ENCODE peak calls at places on chromosomes 7 and 10, in ten cellular contexts. P is A549; F is esophagus squamous epithelium; V is NCI-H1092 treated with DMSO at 0.1 percent for 48 hours; E is activated CD4-positive, alpha-beta T cell treated with anti-CD3 and anti-CD28 coated beads, Interleukin-2, amount 10 ng/mL, durations not matched to agents 7 days and 5 days; A is hippocampal formation; H is heart left ventricle; C is KBM-7; U is CD4-positive, alpha-beta memory T cell; X is activated effector memory CD4-positive, alpha-beta T cell treated with Interleukin-2 at 50 U/mL for 16 hours. D is an unnamed sample.

GRCh38 chr10:92891885-92892705 is 43.8 kb downstream of the EXOC6 start:
- DNase-seq in H (no peak), U (no peak), A (no peak), X (no peak), C (no peak), P (peak; percentile 69), V (no peak), F (no peak), E (no peak), D (peak; percentile 40)

GRCh38 chr7:101546308-101546936 is 82.7 kb downstream of the MYL10 start:
- DNase-seq in U (no peak), X (no peak), P (no peak), E (no peak), C (no peak), A (no peak), F (no peak), H (no peak), V (no peak), D (no peak)

GRCh38 chr7:68684246-68684850 is 913.9 kb upstream of the AUTS2 start:
- DNase-seq in H (no peak), E (no peak), P (no peak), V (peak; percentile 96), A (peak; percentile 59), X (no peak), C (no peak), F (no peak), U (no peak), D (no peak)

GRCh38 chr7:44961844-44962482 is 16.9 kb downstream of the MYO1G start:
- DNase-seq in U (no peak), A (no peak), E (peak; percentile 24), H (no peak), V (no peak), C (no peak), P (no peak), F (no peak), X (no peak), D (no peak)

GRCh38 chr10:9010093-9010492 is 955.6 kb downstream of the GATA3 start:
- DNase-seq in A (no peak), C (no peak), U (peak; percentile 75), P (no peak), E (peak; percentile 54), H (no peak), X (no peak), V (no peak), F (no peak), D (no peak)

GRCh38 chr10:19014034-19014433 is 34.6 kb upstream of the MALRD1 start:
- DNase-seq in E (no peak), U (no peak), P (no peak), H (no peak), V (no peak), F (no peak), X (no peak), A (no peak), C (no peak), D (no peak)

GRCh38 chr10:57338823-57339558 is 928.7 kb downstream of the IPMK start:
- DNase-seq in A (no peak), C (peak; percentile 34), V (peak; percentile 24), U (peak; percentile 9), E (peak; percentile 30), H (no peak), F (no peak), X (no peak), P (peak; percentile 18), D (no peak)

GRCh38 chr10:132111871-132112341 is 46.2 kb downstream of the JAKMIP3 start:
- DNase-seq in A (no peak), V (no peak), H (peak; percentile 4), E (no peak), P (no peak), F (no peak), C (no peak), U (no peak), X (no peak), D (peak; percentile 12)

GRCh38 chr7:88344956-88345832 is 38.5 kb upstream of the STEAP4 start:
- DNase-seq in E (peak; percentile 8), H (peak; percentile 33), A (peak; percentile 33), U (no peak), C (no peak), F (no peak), P (peak; percentile 5), X (no peak), V (peak; percentile 39), D (peak; percentile 39)

GRCh38 chr7:98771519-98772241 is 98.1 kb downstream of the TMEM130 start:
- DNase-seq in C (no peak), V (peak; percentile 72), U (no peak), E (no peak), X (no peak), H (no peak), A (peak; percentile 21), P (no peak), F (no peak), D (peak; percentile 21)

GRCh38 chr10:103448751-103449150 is 3.4 kb downstream of the CALHM2 start:
- DNase-seq in A (no peak), U (no peak), H (peak; percentile 59), F (no peak), X (no peak), V (no peak), C (no peak), E (no peak), P (no peak), D (peak; percentile 76)

GRCh38 chr10:69479241-69479730 is 28.0 kb downstream of the TSPAN15 start:
- DNase-seq in X (no peak), C (peak; percentile 88), H (peak; percentile 70), P (no peak), F (no peak), V (no peak), U (no peak), E (no peak), A (peak; percentile 60), D (no peak)

GRCh38 chr7:47786557-47787248 is 161.6 kb downstream of the PKD1L1 start:
- DNase-seq in U (no peak), F (no peak), H (peak; percentile 16), C (no peak), A (no peak), X (no peak), E (no peak), P (peak; percentile 90), V (no peak), D (peak; percentile 87)

GRCh38 chr10:17209931-17210330 is 8.5 kb upstream of the TRDMT1 start:
- DNase-seq in X (no peak), P (no peak), H (no peak), U (no peak), E (no peak), A (no peak), F (no peak), V (no peak), C (no peak), D (no peak)

GRCh38 chr7:129835436-129836020 is 117.2 kb downstream of the UBE2H start:
- DNase-seq in P (no peak), X (no peak), E (no peak), H (no peak), C (no peak), U (no peak), V (no peak), A (no peak), F (no peak), D (no peak)

GRCh38 chr7:5690931-5691461 is 90.5 kb downstream of the RNF216 start:
- DNase-seq in C (no peak), U (no peak), F (no peak), E (no peak), A (no peak), V (no peak), P (no peak), X (no peak), H (peak; percentile 62), D (peak; percentile 32)

GRCh38 chr7:74093671-74094223 is 10.1 kb downstream of the LIMK1 start:
- DNase-seq in F (no peak), X (no peak), E (peak; percentile 31), H (no peak), C (no peak), V (no peak), U (no peak), A (no peak), P (no peak), D (peak; percentile 49)

GRCh38 chr7:88312061-88312663 is 5.5 kb upstream of the STEAP4 start:
- DNase-seq in V (peak; percentile 27), C (no peak), H (peak; percentile 78), A (no peak), X (no peak), F (no peak), P (no peak), U (no peak), E (no peak), D (no peak)

GRCh38 chr7:129664029-129665012 is 52.8 kb downstream of the NRF1 start:
- DNase-seq in A (no peak), U (peak; percentile 10), X (no peak), F (no peak), V (peak; percentile 75), C (peak; percentile 74), H (no peak), E (peak; percentile 12), P (peak; percentile 68), D (no peak)

GRCh38 chr7:157404845-157405481 is 68.2 kb downstream of the DNAJB6 start:
- DNase-seq in C (peak; percentile 75), U (no peak), P (peak; percentile 71), H (no peak), E (peak; percentile 29), A (no peak), X (no peak), V (no peak), F (no peak), D (peak; percentile 59)

GRCh38 chr7:135342887-135343286 is 109.2 kb downstream of the STRA8 start:
- DNase-seq in X (no peak), V (peak; percentile 50), F (no peak), A (peak; percentile 37), C (no peak), H (peak; percentile 73), P (no peak), U (no peak), E (no peak), D (no peak)

GRCh38 chr10:87661861-87662785 is 2.4 kb downstream of the PAPSS2 start:
- DNase-seq in C (no peak), H (no peak), U (no peak), E (no peak), F (no peak), V (no peak), A (no peak), P (no peak), X (no peak), D (no peak)

GRCh38 chr10:132714096-132714721 is 71.7 kb downstream of the NKX6-2 start:
- DNase-seq in V (no peak), C (no peak), A (peak; percentile 86), X (no peak), H (peak; percentile 27), E (no peak), U (no peak), P (no peak), F (no peak), D (no peak)

GRCh38 chr10:72257051-72257892 is 16.5 kb upstream of the DDIT4 start:
- DNase-seq in F (no peak), A (no peak), H (no peak), P (no peak), X (no peak), C (peak; percentile 92), U (no peak), E (no peak), V (no peak), D (no peak)

GRCh38 chr10:47412869-47413268 is 28.8 kb upstream of the ZNF488 start:
- DNase-seq in U (no peak), C (no peak), X (no peak), E (no peak), H (no peak), P (no peak), F (no peak), A (no peak), V (no peak), D (no peak)

GRCh38 chr10:43055991-43056567 is 20.8 kb upstream of the RET start:
- DNase-seq in C (no peak), A (no peak), V (peak; percentile 34), E (no peak), P (no peak), H (no peak), U (no peak), F (no peak), X (no peak), D (no peak)

GRCh38 chr10:102660891-102661613 is 16.8 kb downstream of the TRIM8 start:
- DNase-seq in C (peak; percentile 76), U (peak; percentile 50), X (peak; percentile 54), H (peak; percentile 70), P (no peak), V (peak; percentile 28), E (peak; percentile 70), F (no peak), A (peak; percentile 48), D (peak; percentile 76)

D was measured in ovary.